ENCODE peak calls at places on chromosomes 4 and X, in ten cellular contexts. D is tibial artery; X is gastrocnemius medialis; O is transverse colon; A is K562; T is A549; Z is brain microvascular endothelial cell; J is CD8-positive, alpha-beta memory T cell; W is psoas muscle; P is iPS DF 6.9. E is an unnamed sample.
A peak's percentile ranks its signal among the peaks of the same experiment; 100 is the strongest.

GRCh38 chrX:110421499-110422455 is 63.1 kb downstream of the RTL9 start:
- DNase-seq in D (no peak), X (no peak), O (no peak), A (no peak), T (no peak), Z (no peak), J (no peak), W (no peak), P (no peak), E (no peak)

GRCh38 chr4:15318621-15319348 is 109.0 kb upstream of the C1QTNF7 start:
- DNase-seq in D (no peak), X (no peak), O (no peak), A (no peak), T (no peak), Z (no peak), J (no peak), W (no peak), P (no peak), E (no peak)

GRCh38 chr4:148007303-148007702 is 275.4 kb downstream of the ARHGAP10 start:
- DNase-seq in D (no peak), X (peak; percentile 83), O (no peak), A (peak; percentile 24), T (peak; percentile 85), Z (peak; percentile 96), J (no peak), W (no peak), P (no peak), E (no peak)

GRCh38 chrX:128975716-128976115 is 547.6 kb downstream of the SMARCA1 start:
- DNase-seq in D (no peak), X (no peak), O (peak; percentile 39), A (peak; percentile 3), T (peak; percentile 23), Z (no peak), J (no peak), W (no peak), P (peak; percentile 11), E (no peak)

GRCh38 chr4:37693450-37694190 is 7.4 kb upstream of the RELL1 start:
- DNase-seq in D (no peak), X (no peak), O (no peak), A (no peak), T (peak; percentile 37), Z (peak; percentile 94), J (no peak), W (no peak), P (no peak), E (no peak)

GRCh38 chr4:53477038-53477565 is 99.7 kb downstream of the FIP1L1 start:
- DNase-seq in D (no peak), X (no peak), O (no peak), A (no peak), T (no peak), Z (no peak), J (no peak), W (no peak), P (no peak), E (no peak)

GRCh38 chrX:153609917-153610833 is 11.2 kb upstream of the CCNQ start:
- DNase-seq in D (peak; percentile 41), X (no peak), O (peak; percentile 66), A (peak; percentile 87), T (peak; percentile 74), Z (peak; percentile 20), J (peak; percentile 67), W (peak; percentile 87), P (peak; percentile 52), E (peak; percentile 92)

GRCh38 chrX:9204560-9204959 is 170.6 kb upstream of the FAM9B start:
- DNase-seq in D (no peak), X (no peak), O (no peak), A (no peak), T (peak; percentile 36), Z (no peak), J (no peak), W (no peak), P (no peak), E (no peak)

GRCh38 chr4:6695660-6696581 is 2.2 kb downstream of the S100P start:
- DNase-seq in D (no peak), X (no peak), O (peak; percentile 71), A (no peak), T (peak; percentile 90), Z (no peak), J (peak; percentile 75), W (no peak), P (no peak), E (no peak)

GRCh38 chr4:148648599-148648998 is 206.4 kb upstream of the NR3C2 start:
- DNase-seq in D (no peak), X (no peak), O (no peak), A (no peak), T (no peak), Z (no peak), J (no peak), W (no peak), P (no peak), E (no peak)

GRCh38 chr4:15779336-15779735 is 1.2 kb downstream of the CD38 start:
- DNase-seq in D (peak; percentile 83), X (peak; percentile 52), O (peak; percentile 33), A (peak; percentile 2), T (peak; percentile 75), Z (peak; percentile 59), J (no peak), W (peak; percentile 69), P (no peak), E (peak; percentile 68)

GRCh38 chr4:36854554-36854953 is 390.0 kb upstream of the NWD2 start:
- DNase-seq in D (no peak), X (no peak), O (no peak), A (no peak), T (no peak), Z (no peak), J (no peak), W (no peak), P (no peak), E (no peak)

GRCh38 chr4:174549696-174550095 is 27.4 kb upstream of the HPGD start:
- DNase-seq in D (no peak), X (no peak), O (no peak), A (no peak), T (no peak), Z (no peak), J (no peak), W (no peak), P (no peak), E (no peak)

DNA sequence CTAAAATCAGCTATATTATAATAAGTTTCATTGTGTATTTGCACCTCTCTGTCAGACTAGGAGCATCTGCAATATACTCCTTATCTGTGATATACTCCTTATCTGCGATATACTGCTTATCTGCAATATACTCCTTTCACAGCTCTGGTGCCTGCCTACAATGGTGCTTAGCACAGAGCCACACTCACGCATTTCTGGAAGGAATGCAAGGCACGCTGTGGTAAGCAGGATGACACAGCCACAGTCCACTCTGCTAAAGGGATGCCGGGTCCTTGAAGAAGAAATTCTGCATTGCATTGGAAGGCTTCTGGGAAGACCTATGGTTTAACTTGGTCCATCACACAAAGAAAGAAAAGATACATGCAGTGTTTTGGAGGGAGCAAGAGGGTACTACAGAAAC is 342.1 kb downstream of the GRXCR1 start:
- DNase-seq in D (no peak), X (no peak), O (no peak), A (no peak), T (no peak), Z (no peak), J (no peak), W (no peak), P (no peak), E (no peak)
- H3K4me3 ChIP-seq in D (no peak overlapping the region), X (no peak overlapping the region), O (no peak overlapping the region), A (no peak overlapping the region), T (no peak overlapping the region), Z (no peak overlapping the region), J (no peak overlapping the region), W (no peak overlapping the region), P (no peak overlapping the region), E (no peak overlapping the region)

GRCh38 chrX:7204619-7205018 is 56.7 kb upstream of the PUDP start:
- DNase-seq in D (no peak), X (no peak), O (no peak), A (no peak), T (no peak), Z (no peak), J (no peak), W (no peak), P (no peak), E (no peak)
- H3K27ac ChIP-seq in D (no peak overlapping the region), X (no peak overlapping the region), O (no peak overlapping the region), A (no peak overlapping the region), T (no peak overlapping the region), Z (no peak overlapping the region), J (no peak overlapping the region), W (no peak overlapping the region), P (no peak overlapping the region), E (no peak overlapping the region)

GRCh38 chr4:5052726-5053425 is 1.6 kb downstream of the STK32B start:
- DNase-seq in D (no peak), X (no peak), O (no peak), A (no peak), T (peak; percentile 9), Z (no peak), J (no peak), W (no peak), P (no peak), E (no peak)

GRCh38 chr4:5051210-5051691 is at the start of gene STK32B:
- DNase-seq in D (peak; percentile 62), X (peak; percentile 26), O (peak; percentile 28), A (peak; percentile 63), T (peak; percentile 80), Z (peak; percentile 83), J (no peak), W (peak; percentile 79), P (no peak), E (peak; percentile 67)

GRCh38 chr4:5052424-5052702 is 1.1 kb downstream of the STK32B start:
- DNase-seq in D (no peak), X (no peak), O (no peak), A (no peak), T (no peak), Z (peak; percentile 11), J (no peak), W (no peak), P (no peak), E (no peak)

GRCh38 chr4:5050520-5050955 is 742 bp upstream of the STK32B start:
- DNase-seq in D (peak; percentile 68), X (peak; percentile 13), O (peak; percentile 54), A (peak; percentile 71), T (peak; percentile 83), Z (peak; percentile 60), J (no peak), W (peak; percentile 76), P (no peak), E (peak; percentile 87)

GRCh38 chr4:5051692-5052423 is 578 bp downstream of the STK32B start:
- DNase-seq in D (peak; percentile 37), X (no peak), O (no peak), A (no peak), T (peak; percentile 40), Z (peak; percentile 7), J (no peak), W (no peak), P (no peak), E (no peak)
- H3K4me3 ChIP-seq in D (peak overlapping the region; percentile 63), X (peak overlapping the region; percentile 55), O (peak overlapping the region; percentile 49), A (no peak overlapping the region), T (peak overlapping the region; percentile 63), Z (peak overlapping the region; percentile 65), J (no peak overlapping the region), W (peak overlapping the region; percentile 58), P (peak overlapping the region; percentile 43), E (peak overlapping the region; percentile 43)

DNA sequence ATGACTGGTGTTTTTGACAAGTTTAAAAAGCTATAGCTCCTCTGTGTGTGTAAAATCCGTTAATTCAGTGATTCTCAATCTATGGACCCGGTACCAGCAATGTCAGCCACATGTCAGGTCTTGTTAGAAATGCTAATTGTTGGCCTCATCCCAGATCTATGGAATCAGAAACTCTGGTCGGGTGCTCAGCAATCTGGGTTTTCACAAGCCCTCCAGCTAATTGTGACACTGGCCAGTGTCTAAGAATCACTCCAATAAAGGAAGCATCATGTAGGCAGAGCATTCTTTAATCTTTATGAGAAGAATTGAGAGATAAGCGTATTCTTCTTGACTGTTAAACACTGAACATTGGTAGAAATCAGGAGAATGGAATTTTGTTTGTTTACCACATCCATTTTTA is 1498.2 kb upstream of the TENM3 start:
- DNase-seq in D (no peak), X (no peak), O (no peak), A (no peak), T (no peak), Z (no peak), J (no peak), W (no peak), P (no peak), E (no peak)
- H3K27ac ChIP-seq in D (no peak overlapping the region), X (no peak overlapping the region), O (no peak overlapping the region), A (no peak overlapping the region), T (no peak overlapping the region), Z (no peak overlapping the region), J (no peak overlapping the region), W (no peak overlapping the region), P (no peak overlapping the region), E (no peak overlapping the region)

E was measured in right cardiac atrium.